ENCODE peak calls at places on chromosomes 3 and 15, in six cellular contexts. One of them, this sample, is unnamed.

GRCh38 chr15:56327721-56328502 is 37.3 kb upstream of the TEX9 start:
- DNase-seq in H54: no peak
- DNase-seq in A549: no peak
- DNase-seq in HepG2: no peak
- DNase-seq in transverse colon: no peak
- DNase-seq in breast epithelium: peak; percentile 87
- DNase-seq in this sample: no peak

GRCh38 chr3:128998532-128998931 is 2.6 kb upstream of the EFCC1 start:
- DNase-seq in H54: no peak
- DNase-seq in A549: no peak
- DNase-seq in HepG2: no peak
- DNase-seq in transverse colon: no peak
- DNase-seq in breast epithelium: no peak
- DNase-seq in this sample: no peak

GRCh38 chr3:195443391-195443989 is 670 bp upstream of the ACAP2 start:
- DNase-seq in H54: no peak
- DNase-seq in A549: no peak
- DNase-seq in HepG2: no peak
- DNase-seq in transverse colon: no peak
- DNase-seq in breast epithelium: no peak
- DNase-seq in this sample: no peak

GRCh38 chr15:29785068-29785467 is 37.2 kb downstream of the TJP1 start:
- DNase-seq in H54: no peak
- DNase-seq in A549: no peak
- DNase-seq in HepG2: no peak
- DNase-seq in transverse colon: no peak
- DNase-seq in breast epithelium: no peak
- DNase-seq in this sample: no peak

GRCh38 chr3:13783556-13783955 is 96.3 kb downstream of the WNT7A start:
- DNase-seq in H54: no peak
- DNase-seq in A549: no peak
- DNase-seq in HepG2: no peak
- DNase-seq in transverse colon: no peak
- DNase-seq in breast epithelium: no peak
- DNase-seq in this sample: no peak

GRCh38 chr3:32819086-32819450 is 1.3 kb downstream of the TRIM71 start:
- DNase-seq in H54: no peak
- DNase-seq in A549: no peak
- DNase-seq in HepG2: no peak
- DNase-seq in transverse colon: no peak
- DNase-seq in breast epithelium: no peak
- DNase-seq in this sample: no peak

GRCh38 chr15:55108858-55109518 is 87.8 kb downstream of the RSL24D1 start:
- DNase-seq in H54: peak; percentile 9
- DNase-seq in A549: peak; percentile 64
- DNase-seq in HepG2: peak; percentile 40
- DNase-seq in transverse colon: peak; percentile 61
- DNase-seq in breast epithelium: peak; percentile 24
- DNase-seq in this sample: peak; percentile 62

GRCh38 chr3:51943451-51944391 is 1.6 kb downstream of the PARP3 start:
- DNase-seq in H54: no peak
- DNase-seq in A549: no peak
- DNase-seq in HepG2: no peak
- DNase-seq in transverse colon: no peak
- DNase-seq in breast epithelium: no peak
- DNase-seq in this sample: no peak

GRCh38 chr3:17288839-17289399 is 404.2 kb downstream of the PLCL2 start:
- DNase-seq in H54: no peak
- DNase-seq in A549: no peak
- DNase-seq in HepG2: no peak
- DNase-seq in transverse colon: no peak
- DNase-seq in breast epithelium: no peak
- DNase-seq in this sample: no peak

GRCh38 chr3:31567036-31567435 is 34.3 kb downstream of the STT3B start:
- DNase-seq in H54: no peak
- DNase-seq in A549: no peak
- DNase-seq in HepG2: peak; percentile 27
- DNase-seq in transverse colon: no peak
- DNase-seq in breast epithelium: no peak
- DNase-seq in this sample: peak; percentile 43

GRCh38 chr3:108091498-108092259 is 848 bp upstream of the CD47 start:
- DNase-seq in H54: no peak
- DNase-seq in A549: peak; percentile 20
- DNase-seq in HepG2: no peak
- DNase-seq in transverse colon: peak; percentile 19
- DNase-seq in breast epithelium: no peak
- DNase-seq in this sample: no peak

GRCh38 chr3:64496786-64497560 is 190.8 kb downstream of the ADAMTS9 start:
- DNase-seq in H54: no peak
- DNase-seq in A549: no peak
- DNase-seq in HepG2: no peak
- DNase-seq in transverse colon: no peak
- DNase-seq in breast epithelium: no peak
- DNase-seq in this sample: no peak

GRCh38 chr3:45775571-45776290 is 20.6 kb downstream of the SLC6A20 start:
- DNase-seq in H54: no peak
- DNase-seq in A549: no peak
- DNase-seq in HepG2: no peak
- DNase-seq in transverse colon: no peak
- DNase-seq in breast epithelium: no peak
- DNase-seq in this sample: no peak

GRCh38 chr3:46006646-46007045 is 11.0 kb upstream of the FYCO1 start:
- DNase-seq in H54: no peak
- DNase-seq in A549: no peak
- DNase-seq in HepG2: no peak
- DNase-seq in transverse colon: no peak
- DNase-seq in breast epithelium: no peak
- DNase-seq in this sample: no peak

GRCh38 chr15:34757262-34757661 is 2.5 kb upstream of the GJD2 start:
- DNase-seq in H54: no peak
- DNase-seq in A549: no peak
- DNase-seq in HepG2: no peak
- DNase-seq in transverse colon: no peak
- DNase-seq in breast epithelium: no peak
- DNase-seq in this sample: no peak

GRCh38 chr15:39506146-39506545 is 74.7 kb upstream of the THBS1 start:
- DNase-seq in H54: no peak
- DNase-seq in A549: no peak
- DNase-seq in HepG2: no peak
- DNase-seq in transverse colon: no peak
- DNase-seq in breast epithelium: no peak
- DNase-seq in this sample: no peak

GRCh38 chr15:93497256-93497655 is 408.2 kb upstream of the RGMA start:
- DNase-seq in H54: no peak
- DNase-seq in A549: no peak
- DNase-seq in HepG2: no peak
- DNase-seq in transverse colon: no peak
- DNase-seq in breast epithelium: no peak
- DNase-seq in this sample: no peak

GRCh38 chr3:136753112-136753939 is 1.1 kb upstream of the STAG1 start:
- DNase-seq in H54: no peak
- DNase-seq in A549: no peak
- DNase-seq in HepG2: no peak
- DNase-seq in transverse colon: no peak
- DNase-seq in breast epithelium: no peak
- DNase-seq in this sample: no peak

GRCh38 chr3:47425383-47425778 is 44.6 kb downstream of the PTPN23 start:
- DNase-seq in H54: no peak
- DNase-seq in A549: no peak
- DNase-seq in HepG2: no peak
- DNase-seq in transverse colon: no peak
- DNase-seq in breast epithelium: no peak
- DNase-seq in this sample: no peak

GRCh38 chr15:52422001-52422400 is 106.7 kb downstream of the MYO5A start:
- DNase-seq in H54: no peak
- DNase-seq in A549: no peak
- DNase-seq in HepG2: no peak
- DNase-seq in transverse colon: no peak
- DNase-seq in breast epithelium: no peak
- DNase-seq in this sample: no peak
- TF ChIP-seq POLR2A in H54: no peak
- TF ChIP-seq POLR2A in A549: no peak
- TF ChIP-seq POLR2A in HepG2: no peak
- TF ChIP-seq POLR2A in transverse colon: no peak
- TF ChIP-seq POLR2A in breast epithelium: no peak
- TF ChIP-seq POLR2A in this sample: no peak

GRCh38 chr15:74228723-74229081 is 7.4 kb upstream of the CCDC33 start:
- DNase-seq in H54: no peak
- DNase-seq in A549: no peak
- DNase-seq in HepG2: no peak
- DNase-seq in transverse colon: no peak
- DNase-seq in breast epithelium: no peak
- DNase-seq in this sample: no peak

GRCh38 chr15:74233864-74234597 is 2.1 kb upstream of the CCDC33 start:
- DNase-seq in H54: no peak
- DNase-seq in A549: no peak
- DNase-seq in HepG2: no peak
- DNase-seq in transverse colon: no peak
- DNase-seq in breast epithelium: no peak
- DNase-seq in this sample: no peak

GRCh38 chr15:74233373-74233772 is 2.8 kb upstream of the CCDC33 start:
- DNase-seq in H54: no peak
- DNase-seq in A549: no peak
- DNase-seq in HepG2: no peak
- DNase-seq in transverse colon: no peak
- DNase-seq in breast epithelium: no peak
- DNase-seq in this sample: no peak

GRCh38 chr15:74229686-74230085 is 6.4 kb upstream of the CCDC33 start:
- DNase-seq in H54: no peak
- DNase-seq in A549: no peak
- DNase-seq in HepG2: no peak
- DNase-seq in transverse colon: no peak
- DNase-seq in breast epithelium: no peak
- DNase-seq in this sample: no peak

DNA sequence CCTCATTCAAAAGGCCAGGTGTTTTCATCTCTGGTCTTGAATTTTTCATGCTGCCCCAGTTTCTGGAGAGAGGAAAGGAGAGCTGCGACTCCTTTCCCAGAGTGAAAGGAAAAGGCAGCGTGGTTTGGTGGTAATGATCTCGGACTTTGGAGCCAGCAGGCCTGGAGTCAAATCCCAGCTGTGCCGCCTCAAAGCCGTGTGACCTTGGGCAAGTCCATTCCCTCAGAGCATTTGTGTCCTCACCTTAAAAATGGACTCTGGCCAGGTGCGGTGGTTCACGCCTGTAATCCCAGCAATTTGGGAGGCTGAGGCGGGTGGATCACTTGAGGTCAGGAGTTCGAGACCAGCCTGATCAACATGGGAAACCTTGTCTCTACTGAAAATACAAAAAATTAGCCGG is 4.7 kb upstream of the CCDC33 start:
- DNase-seq in H54: no peak
- DNase-seq in A549: no peak
- DNase-seq in HepG2: peak; percentile 18
- DNase-seq in transverse colon: peak; percentile 25
- DNase-seq in breast epithelium: no peak
- DNase-seq in this sample: no peak
- TF ChIP-seq POLR2A in H54: no peak
- TF ChIP-seq POLR2A in A549: no peak
- TF ChIP-seq POLR2A in HepG2: no peak
- TF ChIP-seq POLR2A in transverse colon: no peak
- TF ChIP-seq POLR2A in breast epithelium: no peak
- TF ChIP-seq POLR2A in this sample: no peak

GRCh38 chr3:183884437-183885296 is at the start of gene PARL:
- DNase-seq in H54: peak; percentile 98
- DNase-seq in A549: peak; percentile 79
- DNase-seq in HepG2: peak; percentile 91
- DNase-seq in transverse colon: peak; percentile 97
- DNase-seq in breast epithelium: peak; percentile 92
- DNase-seq in this sample: peak; percentile 96
- TF ChIP-seq POLR2A in H54: peak; percentile 84
- TF ChIP-seq POLR2A in A549: peak; percentile 86
- TF ChIP-seq POLR2A in HepG2: peak; percentile 90
- TF ChIP-seq POLR2A in transverse colon: peak; percentile 79
- TF ChIP-seq POLR2A in breast epithelium: no peak
- TF ChIP-seq POLR2A in this sample: peak; percentile 84

GRCh38 chr15:81313686-81314085 is 10.3 kb downstream of the STARD5 start:
- DNase-seq in H54: no peak
- DNase-seq in A549: no peak
- DNase-seq in HepG2: no peak
- DNase-seq in transverse colon: no peak
- DNase-seq in breast epithelium: no peak
- DNase-seq in this sample: no peak

GRCh38 chr15:81310480-81310879 is 13.5 kb downstream of the STARD5 start:
- DNase-seq in H54: no peak
- DNase-seq in A549: no peak
- DNase-seq in HepG2: no peak
- DNase-seq in transverse colon: no peak
- DNase-seq in breast epithelium: no peak
- DNase-seq in this sample: no peak

GRCh38 chr15:81311834-81312459 is 12.0 kb downstream of the STARD5 start:
- DNase-seq in H54: no peak
- DNase-seq in A549: no peak
- DNase-seq in HepG2: no peak
- DNase-seq in transverse colon: no peak
- DNase-seq in breast epithelium: no peak
- DNase-seq in this sample: no peak

GRCh38 chr15:81314378-81314777 is 9.6 kb downstream of the STARD5 start:
- DNase-seq in H54: no peak
- DNase-seq in A549: no peak
- DNase-seq in HepG2: no peak
- DNase-seq in transverse colon: no peak
- DNase-seq in breast epithelium: no peak
- DNase-seq in this sample: no peak

DNA sequence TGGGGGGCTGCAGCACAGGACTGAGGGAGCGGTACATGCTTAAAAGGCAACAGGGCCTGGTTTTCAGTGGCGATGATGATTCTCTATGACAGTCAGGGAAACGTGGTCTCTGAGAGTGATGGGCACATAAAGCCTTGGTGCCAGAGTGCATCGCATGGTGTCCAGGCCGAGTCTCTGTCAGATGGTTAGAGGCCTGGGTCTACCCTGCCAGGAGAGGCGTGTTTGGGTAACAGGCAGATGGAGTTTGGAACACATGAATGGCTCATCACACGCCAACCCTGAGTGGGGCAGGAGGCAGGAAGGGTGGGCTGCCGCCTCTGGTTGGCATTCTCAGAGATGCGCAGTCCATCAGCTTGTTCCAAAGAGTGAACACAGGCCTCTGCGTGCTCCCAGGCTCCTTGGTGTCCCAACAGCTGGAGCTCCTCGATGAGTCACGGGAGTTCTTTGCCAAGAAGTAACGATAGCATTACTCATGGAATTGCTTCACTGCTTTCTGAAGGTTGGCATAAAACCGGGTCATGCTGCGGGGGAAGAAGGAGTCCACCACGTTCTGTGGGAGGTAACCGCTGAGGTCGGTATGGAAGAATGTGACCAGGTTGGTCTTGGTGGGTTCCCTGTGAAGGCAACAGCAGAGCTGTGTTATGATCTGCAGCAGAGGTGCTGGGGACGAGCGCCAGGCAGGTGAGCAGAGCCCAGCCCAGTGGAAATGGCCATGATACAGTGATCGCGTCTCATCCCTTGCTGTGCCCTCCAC is 11.0 kb downstream of the STARD5 start:
- DNase-seq in H54: peak; percentile 59
- DNase-seq in A549: peak; percentile 92
- DNase-seq in HepG2: no peak
- DNase-seq in transverse colon: peak; percentile 57
- DNase-seq in breast epithelium: peak; percentile 89
- DNase-seq in this sample: no peak
- TF ChIP-seq POLR2A in H54: no peak
- TF ChIP-seq POLR2A in A549: no peak
- TF ChIP-seq POLR2A in HepG2: no peak
- TF ChIP-seq POLR2A in transverse colon: no peak
- TF ChIP-seq POLR2A in breast epithelium: no peak
- TF ChIP-seq POLR2A in this sample: no peak

GRCh38 chr3:49016414-49017228 is 1.8 kb downstream of the DALRD3 start:
- DNase-seq in H54: no peak
- DNase-seq in A549: no peak
- DNase-seq in HepG2: no peak
- DNase-seq in transverse colon: no peak
- DNase-seq in breast epithelium: no peak
- DNase-seq in this sample: no peak
- TF ChIP-seq POLR2A in H54: peak; percentile 5
- TF ChIP-seq POLR2A in A549: no peak
- TF ChIP-seq POLR2A in HepG2: peak; percentile 25
- TF ChIP-seq POLR2A in transverse colon: peak; percentile 10
- TF ChIP-seq POLR2A in breast epithelium: no peak
- TF ChIP-seq POLR2A in this sample: no peak

This sample was measured in erythroblast.